ENCODE peak calls at places on chromosomes 3 and 15, in ten cellular contexts. U, I, B, J, P, O, N, C, X and E are unnamed samples.

GRCh38 chr3:124966557-124967480 is 32.3 kb upstream of the MUC13 start:
- DNase-seq in U (no peak), I (no peak), B (no peak), J (no peak), P (no peak), O (no peak), N (no peak), C (no peak), X (no peak), E (no peak)

GRCh38 chr3:145190138-145190537 is 970.8 kb downstream of the PLOD2 start:
- DNase-seq in U (no peak), I (no peak), B (no peak), J (no peak), P (no peak), O (no peak), N (no peak), C (no peak), X (no peak), E (no peak)

GRCh38 chr3:42666577-42666998 is 13.1 kb downstream of the ZBTB47 start:
- DNase-seq in U (no peak), I (no peak), B (peak; percentile 34), J (no peak), P (no peak), O (no peak), N (peak; percentile 58), C (peak; percentile 56), X (peak; percentile 71), E (no peak)

GRCh38 chr15:58476525-58477162 is 44.9 kb downstream of the LIPC start:
- DNase-seq in U (no peak), I (no peak), B (no peak), J (no peak), P (no peak), O (no peak), N (no peak), C (no peak), X (no peak), E (no peak)

GRCh38 chr15:81642451-81642990 is 268.5 kb upstream of the TMC3 start:
- DNase-seq in U (no peak), I (no peak), B (no peak), J (peak; percentile 97), P (no peak), O (no peak), N (no peak), C (no peak), X (no peak), E (no peak)

GRCh38 chr15:65839354-65839901 is 29.9 kb upstream of the RAB11A start:
- DNase-seq in U (no peak), I (no peak), B (no peak), J (no peak), P (no peak), O (no peak), N (no peak), C (no peak), X (no peak), E (no peak)

GRCh38 chr3:18027161-18027939 is 284.9 kb upstream of the TBC1D5 start:
- DNase-seq in U (no peak), I (no peak), B (no peak), J (no peak), P (no peak), O (no peak), N (no peak), C (no peak), X (no peak), E (no peak)

GRCh38 chr15:96029172-96029571 is 301.3 kb upstream of the NR2F2 start:
- DNase-seq in U (no peak), I (no peak), B (no peak), J (no peak), P (no peak), O (no peak), N (no peak), C (no peak), X (no peak), E (peak; percentile 11)

GRCh38 chr15:96293446-96293845 is 37.1 kb upstream of the NR2F2 start:
- DNase-seq in U (no peak), I (no peak), B (no peak), J (peak; percentile 46), P (no peak), O (no peak), N (no peak), C (no peak), X (no peak), E (no peak)

GRCh38 chr3:37271636-37272035 is 97.3 kb upstream of the LRRFIP2 start:
- DNase-seq in U (no peak), I (no peak), B (no peak), J (no peak), P (no peak), O (no peak), N (no peak), C (no peak), X (no peak), E (no peak)

GRCh38 chr15:66555685-66556084 is 10.1 kb downstream of the LCTL start:
- DNase-seq in U (no peak), I (no peak), B (no peak), J (no peak), P (no peak), O (no peak), N (no peak), C (no peak), X (no peak), E (no peak)

GRCh38 chr3:58170376-58170775 is 40.4 kb downstream of the DNASE1L3 start:
- DNase-seq in U (no peak), I (no peak), B (no peak), J (no peak), P (no peak), O (no peak), N (no peak), C (no peak), X (no peak), E (no peak)
- H3K27ac ChIP-seq in U (no peak overlapping the region), I (no peak overlapping the region), B (no peak overlapping the region), J (no peak overlapping the region), P (no peak overlapping the region), O (no peak overlapping the region), N (no peak overlapping the region), C (no peak overlapping the region), X (no peak overlapping the region), E (no peak overlapping the region)

GRCh38 chr3:170357920-170358854 is 672 bp downstream of the SKIL start:
- DNase-seq in U (peak; percentile 89), I (no peak), B (peak; percentile 92), J (peak; percentile 59), P (peak; percentile 91), O (peak; percentile 85), N (peak; percentile 91), C (peak; percentile 95), X (peak; percentile 88), E (peak; percentile 61)
- TF ChIP-seq POLR2A in U (no peak), I (no peak), B (no peak), J (peak; percentile 82), P (no peak), O (no peak), N (no peak), C (no peak), X (no peak), E (no peak)

GRCh38 chr3:25468866-25469319 is 40.8 kb downstream of the RARB start:
- DNase-seq in U (no peak), I (no peak), B (peak; percentile 72), J (no peak), P (peak; percentile 59), O (peak; percentile 87), N (peak; percentile 86), C (peak; percentile 81), X (peak; percentile 49), E (peak; percentile 28)
- TF ChIP-seq CTCF in U (no peak), I (peak; percentile 42), B (no peak), J (no peak), P (no peak), O (peak; percentile 15), N (peak; percentile 25), C (peak; percentile 12), X (peak; percentile 47), E (no peak)

GRCh38 chr3:55797084-55797483 is 310.0 kb upstream of the WNT5A start:
- DNase-seq in U (no peak), I (no peak), B (no peak), J (no peak), P (no peak), O (no peak), N (no peak), C (no peak), X (no peak), E (no peak)
- H3K27ac ChIP-seq in U (no peak overlapping the region), I (no peak overlapping the region), B (no peak overlapping the region), J (no peak overlapping the region), P (no peak overlapping the region), O (no peak overlapping the region), N (no peak overlapping the region), C (no peak overlapping the region), X (no peak overlapping the region), E (no peak overlapping the region)

DNA sequence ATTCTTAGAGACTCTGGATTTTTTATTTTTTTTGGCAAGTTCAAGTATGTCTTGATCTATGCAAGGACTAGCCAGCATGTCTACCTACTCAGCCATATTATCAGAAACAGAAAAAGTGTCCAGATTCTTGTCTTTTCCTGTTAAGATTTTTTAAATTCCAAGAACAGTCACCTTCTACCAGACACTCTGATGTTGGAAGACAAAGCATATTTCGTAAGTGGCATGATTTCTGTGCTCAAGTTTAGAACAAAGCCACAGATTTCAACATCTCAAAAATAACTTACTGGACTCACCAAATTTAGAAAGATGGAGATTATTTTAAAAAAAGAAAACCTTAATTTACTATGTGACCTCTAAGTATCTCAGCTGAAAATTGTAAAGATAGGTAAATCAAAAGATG is 61.9 kb downstream of the GOLGA6L7 start:
- DNase-seq in U (no peak), I (no peak), B (no peak), J (no peak), P (no peak), O (no peak), N (no peak), C (no peak), X (no peak), E (no peak)
- TF ChIP-seq POLR2A in U (no peak), I (no peak), B (no peak), J (no peak), P (no peak), O (no peak), N (no peak), C (no peak), X (no peak), E (no peak)

DNA sequence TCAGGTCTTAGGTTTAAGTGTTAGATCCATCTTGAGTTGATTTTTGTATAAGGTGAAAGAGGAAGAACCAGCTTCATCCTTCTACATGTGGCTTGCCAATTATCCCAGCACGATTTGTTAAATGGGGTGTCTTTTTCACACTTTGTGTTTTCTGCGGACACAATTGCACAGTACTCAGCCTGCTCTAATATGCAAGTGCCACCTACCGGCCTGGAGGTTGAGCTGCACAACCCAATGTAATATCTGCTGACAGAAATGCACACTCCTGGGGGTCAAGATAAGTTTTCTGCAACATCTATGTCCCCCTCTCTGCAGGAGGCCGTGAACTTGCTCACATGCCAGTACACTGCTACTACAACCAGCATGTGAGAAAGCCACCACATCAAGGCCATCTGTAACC is 791.9 kb upstream of the ROBO1 start:
- DNase-seq in U (no peak), I (no peak), B (no peak), J (no peak), P (no peak), O (no peak), N (no peak), C (no peak), X (no peak), E (no peak)
- TF ChIP-seq CTCF in U (no peak), I (peak; percentile 34), B (no peak), J (no peak), P (no peak), O (no peak), N (no peak), C (no peak), X (no peak), E (no peak)